ENCODE peak calls at places on chromosome 7, in four cellular contexts. One of them, this sample, is unnamed.

GRCh38 chr7:19106308-19107141 is 10.9 kb downstream of the TWIST1 start:
- DNase-seq in neuronal stem cell: peak
- DNase-seq in OCI-LY7: no peak
- DNase-seq in fibroblast of pulmonary artery: no peak
- DNase-seq in this sample: no peak

GRCh38 chr7:128164061-128164954 is 76.8 kb upstream of the LEP start:
- DNase-seq in neuronal stem cell: no peak
- DNase-seq in OCI-LY7: no peak
- DNase-seq in fibroblast of pulmonary artery: peak
- DNase-seq in this sample: peak

GRCh38 chr7:115040526-115040925 is 118.6 kb downstream of the MDFIC start:
- DNase-seq in neuronal stem cell: no peak
- DNase-seq in OCI-LY7: no peak
- DNase-seq in fibroblast of pulmonary artery: no peak
- DNase-seq in this sample: no peak

GRCh38 chr7:87151701-87152111 is 547 bp upstream of the DMTF1 start:
- DNase-seq in neuronal stem cell: no peak
- DNase-seq in OCI-LY7: no peak
- DNase-seq in fibroblast of pulmonary artery: no peak
- DNase-seq in this sample: no peak

GRCh38 chr7:114088541-114088940 is 169.7 kb upstream of the PPP1R3A start:
- DNase-seq in neuronal stem cell: no peak
- DNase-seq in OCI-LY7: no peak
- DNase-seq in fibroblast of pulmonary artery: no peak
- DNase-seq in this sample: no peak

GRCh38 chr7:151080522-151081169 is at the start of gene FASTK:
- DNase-seq in neuronal stem cell: peak
- DNase-seq in OCI-LY7: peak
- DNase-seq in fibroblast of pulmonary artery: peak
- DNase-seq in this sample: peak

GRCh38 chr7:37336259-37336658 is 112.4 kb downstream of the ELMO1 start:
- DNase-seq in neuronal stem cell: no peak
- DNase-seq in OCI-LY7: peak
- DNase-seq in fibroblast of pulmonary artery: no peak
- DNase-seq in this sample: no peak

GRCh38 chr7:142557971-142558582 is 191.2 kb upstream of the PRSS1 start:
- DNase-seq in neuronal stem cell: peak
- DNase-seq in OCI-LY7: peak
- DNase-seq in fibroblast of pulmonary artery: peak
- DNase-seq in this sample: no peak

GRCh38 chr7:31029674-31030073 is 22.4 kb upstream of the ADCYAP1R1 start:
- DNase-seq in neuronal stem cell: no peak
- DNase-seq in OCI-LY7: no peak
- DNase-seq in fibroblast of pulmonary artery: no peak
- DNase-seq in this sample: no peak

GRCh38 chr7:26399309-26399610 is 107.6 kb downstream of the SNX10 start:
- DNase-seq in neuronal stem cell: no peak
- DNase-seq in OCI-LY7: no peak
- DNase-seq in fibroblast of pulmonary artery: peak
- DNase-seq in this sample: no peak

GRCh38 chr7:75856562-75856961 is 22.3 kb upstream of the RHBDD2 start:
- DNase-seq in neuronal stem cell: no peak
- DNase-seq in OCI-LY7: no peak
- DNase-seq in fibroblast of pulmonary artery: no peak
- DNase-seq in this sample: no peak

GRCh38 chr7:97317575-97317974 is 200.1 kb downstream of the SDHAF3 start:
- DNase-seq in neuronal stem cell: no peak
- DNase-seq in OCI-LY7: no peak
- DNase-seq in fibroblast of pulmonary artery: no peak
- DNase-seq in this sample: no peak

GRCh38 chr7:85183296-85183695 is 3.6 kb downstream of the SEMA3D start:
- DNase-seq in neuronal stem cell: no peak
- DNase-seq in OCI-LY7: no peak
- DNase-seq in fibroblast of pulmonary artery: no peak
- DNase-seq in this sample: no peak

GRCh38 chr7:150620061-150620460 is 12.1 kb downstream of the GIMAP6 start:
- DNase-seq in neuronal stem cell: no peak
- DNase-seq in OCI-LY7: no peak
- DNase-seq in fibroblast of pulmonary artery: no peak
- DNase-seq in this sample: no peak

DNA sequence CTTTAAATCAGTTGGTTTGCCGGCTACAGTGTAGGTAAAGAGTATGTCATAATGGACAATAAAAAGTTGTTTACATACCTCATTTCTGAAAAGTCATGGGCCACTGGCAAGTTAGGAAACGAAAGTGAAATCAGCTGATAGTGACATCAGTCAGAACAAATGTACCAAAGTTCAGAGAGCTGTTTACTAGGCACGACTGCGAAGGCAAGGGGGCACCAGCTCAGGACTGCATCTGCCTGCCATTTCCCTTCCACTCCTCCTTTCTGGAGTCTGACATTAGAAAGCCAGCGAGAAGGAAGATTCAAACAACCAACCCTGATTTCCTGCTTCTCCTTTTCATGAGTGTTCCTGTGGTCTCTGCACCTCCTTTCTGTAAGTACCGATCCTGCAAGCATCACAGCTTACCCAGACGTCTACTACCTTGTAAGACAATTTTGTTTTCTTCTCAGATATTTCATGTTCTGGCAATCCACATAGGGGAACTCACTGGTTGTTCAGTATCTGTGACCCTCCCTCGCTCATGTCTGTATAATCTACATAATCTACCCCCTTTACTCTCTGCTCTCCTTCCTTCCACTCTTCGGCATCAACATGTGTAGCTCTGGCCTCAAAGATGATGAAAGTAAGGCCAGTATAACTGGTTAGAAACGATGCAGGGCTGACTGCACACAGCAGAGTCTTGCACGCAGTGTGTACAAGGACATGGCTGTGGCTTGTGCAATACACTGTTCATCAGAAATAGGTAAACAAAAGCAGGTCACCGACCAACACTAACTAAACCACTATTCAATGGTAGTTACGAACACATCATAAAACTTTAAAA is at the start of gene TMEM140:
- DNase-seq in neuronal stem cell: no peak
- DNase-seq in OCI-LY7: peak
- DNase-seq in fibroblast of pulmonary artery: peak
- DNase-seq in this sample: peak
- H3K4me3 ChIP-seq in neuronal stem cell: no peak
- H3K4me3 ChIP-seq in OCI-LY7: peak
- H3K4me3 ChIP-seq in fibroblast of pulmonary artery: peak
- H3K4me3 ChIP-seq in this sample: no peak

DNA sequence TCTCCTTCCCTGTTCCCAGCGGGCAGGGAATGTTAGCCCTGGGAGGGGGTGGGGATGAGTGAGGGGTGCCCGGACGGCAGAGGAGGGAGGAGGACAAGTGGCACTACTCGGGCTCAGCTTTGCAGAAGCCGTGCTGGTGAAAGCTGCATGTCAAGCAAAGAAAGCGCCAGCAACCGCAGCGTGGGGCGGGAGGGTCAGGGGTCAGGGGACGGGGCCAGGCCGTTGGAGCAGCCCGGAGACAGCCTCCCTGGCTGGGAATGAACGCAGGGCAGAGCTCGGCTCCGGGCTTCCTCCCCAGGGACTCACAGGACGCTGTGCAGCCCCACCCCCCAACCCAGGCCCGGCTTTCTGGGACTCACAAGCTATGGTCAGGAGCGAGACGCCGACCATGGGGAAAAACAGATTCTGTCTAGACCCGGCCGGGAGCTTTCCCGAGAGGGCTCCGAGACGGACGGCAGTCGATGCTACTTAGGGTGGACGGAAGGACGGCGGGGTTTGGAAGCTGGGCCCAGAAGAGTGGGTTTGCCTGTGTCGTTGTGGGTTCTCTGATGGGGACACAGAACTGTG is 113.4 kb downstream of the VIPR2 start:
- DNase-seq in neuronal stem cell: no peak
- DNase-seq in OCI-LY7: no peak
- DNase-seq in fibroblast of pulmonary artery: no peak
- DNase-seq in this sample: no peak
- H3K4me3 ChIP-seq in neuronal stem cell: no peak
- H3K4me3 ChIP-seq in OCI-LY7: no peak
- H3K4me3 ChIP-seq in fibroblast of pulmonary artery: peak
- H3K4me3 ChIP-seq in this sample: no peak

DNA sequence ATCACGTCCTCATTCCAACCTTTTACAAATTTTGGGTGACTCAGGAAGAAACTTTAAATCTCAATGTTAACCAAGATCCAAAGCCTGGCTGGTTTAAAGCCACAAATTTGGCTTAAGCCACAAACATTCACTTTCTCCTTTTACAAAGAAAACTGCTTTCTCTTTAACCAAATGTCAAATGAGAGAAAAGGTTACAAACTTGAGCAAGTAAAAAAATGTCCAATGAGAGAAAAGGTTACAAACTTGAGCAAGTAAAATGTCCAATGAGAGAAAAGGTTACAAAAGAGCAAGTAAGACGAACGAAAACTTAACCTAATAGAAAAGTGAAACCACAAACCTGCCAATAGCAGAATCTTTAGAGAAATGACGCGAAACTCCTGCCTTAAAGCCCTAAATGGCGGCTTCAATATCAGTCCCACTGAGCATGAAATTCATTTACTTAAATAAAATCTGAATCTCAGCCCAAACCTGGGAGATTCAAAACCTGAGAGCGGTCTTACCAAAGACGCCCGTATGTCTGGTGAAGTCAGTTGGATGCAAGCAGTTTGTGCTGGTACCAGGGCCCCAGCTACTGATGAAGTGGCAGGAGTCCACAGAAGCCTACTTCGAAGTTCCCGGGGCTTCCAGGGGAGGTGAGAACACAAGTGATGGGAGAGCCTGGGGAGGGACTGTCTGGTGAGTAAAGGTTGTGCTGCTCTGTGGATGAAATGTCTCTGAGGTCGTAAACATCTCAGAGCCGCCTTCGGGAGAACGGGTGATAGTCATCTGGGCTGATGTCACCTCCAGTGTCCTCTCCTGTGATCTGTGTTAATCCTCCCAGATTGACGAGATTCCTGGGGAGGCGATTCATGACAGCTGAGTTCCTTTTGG is 74.6 kb downstream of the PAXIP1 start:
- DNase-seq in neuronal stem cell: peak
- DNase-seq in OCI-LY7: peak
- DNase-seq in fibroblast of pulmonary artery: peak
- DNase-seq in this sample: peak
- H3K4me3 ChIP-seq in neuronal stem cell: no peak
- H3K4me3 ChIP-seq in OCI-LY7: peak
- H3K4me3 ChIP-seq in fibroblast of pulmonary artery: peak
- H3K4me3 ChIP-seq in this sample: peak

DNA sequence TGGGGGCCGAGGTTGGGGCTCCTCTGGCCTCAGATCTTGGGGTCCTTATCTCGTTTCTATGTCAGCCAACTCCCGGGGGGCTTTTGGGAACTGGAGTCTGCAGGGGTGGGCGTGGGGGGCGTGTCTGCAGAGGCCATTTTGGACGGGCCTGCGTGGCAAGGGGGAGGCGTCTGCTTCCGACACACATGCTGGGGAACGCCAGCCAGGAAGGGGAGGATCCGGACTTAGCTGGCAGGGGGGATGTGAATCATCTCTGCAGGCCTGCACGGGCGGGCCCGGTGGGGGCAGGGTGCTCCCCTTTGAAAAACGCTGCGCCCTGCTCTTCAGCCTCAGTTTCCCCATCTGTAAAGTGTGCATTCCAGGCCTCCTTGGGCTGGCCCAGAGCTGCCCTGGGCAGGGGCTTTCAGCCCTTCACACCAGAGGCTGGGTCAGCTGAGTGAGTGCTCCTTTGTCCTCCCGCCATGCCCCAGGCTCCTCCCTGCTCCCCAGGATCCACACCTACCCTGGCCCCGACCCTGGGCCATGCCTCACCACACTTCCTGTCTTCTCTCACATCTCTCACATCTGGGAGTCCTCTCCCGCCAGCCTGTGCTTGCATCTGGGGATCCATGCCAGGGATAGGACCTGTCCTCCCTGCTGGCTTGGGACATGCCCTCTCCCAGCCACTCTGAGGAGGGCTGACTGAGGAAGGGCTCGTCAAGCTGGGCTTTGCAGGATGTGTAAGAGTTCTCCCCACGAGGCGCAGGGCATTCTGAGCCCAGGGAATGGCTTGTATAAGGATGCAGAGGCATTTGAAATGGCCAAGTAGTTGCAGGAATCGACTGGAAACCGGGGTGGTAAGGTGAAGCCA is 172.6 kb upstream of the TNRC18 start:
- DNase-seq in neuronal stem cell: no peak
- DNase-seq in OCI-LY7: peak
- DNase-seq in fibroblast of pulmonary artery: peak
- DNase-seq in this sample: peak
- H3K4me3 ChIP-seq in neuronal stem cell: peak
- H3K4me3 ChIP-seq in OCI-LY7: no peak
- H3K4me3 ChIP-seq in fibroblast of pulmonary artery: peak
- H3K4me3 ChIP-seq in this sample: peak